ENCODE peak calls at places on chromosomes 6 and 20, in nine cellular contexts. F, H, R, L, N, U, B, W and X are unnamed samples.

GRCh38 chr20:64041040-64041780 is 5.2 kb downstream of the C20orf204 start:
- DNase-seq in U (no peak), H (no peak), F (no peak), W (no peak), B (no peak), R (no peak), N (no peak), L (no peak), X (no peak)

GRCh38 chr6:15242937-15243614 is 2.8 kb upstream of the JARID2 start:
- DNase-seq in F (no peak), U (no peak), W (no peak), H (no peak), R (no peak), N (no peak), B (no peak), L (no peak), X (no peak)

GRCh38 chr6:152952045-152952444 is 30.8 kb downstream of the FBXO5 start:
- DNase-seq in U (no peak), L (no peak), W (no peak), R (no peak), H (no peak), B (no peak), N (no peak), F (no peak), X (no peak)

GRCh38 chr6:24322924-24323323 is 34.9 kb downstream of the DCDC2 start:
- DNase-seq in N (no peak), F (no peak), B (no peak), R (no peak), U (no peak), L (no peak), W (no peak), H (no peak), X (no peak)

GRCh38 chr20:41524980-41525613 is 93.1 kb downstream of the CHD6 start:
- DNase-seq in L (peak), H (peak), U (peak), R (peak), F (no peak), B (peak), N (peak), W (no peak), X (no peak)

GRCh38 chr6:170269151-170269872 is 21.6 kb downstream of the DLL1 start:
- DNase-seq in L (no peak), R (no peak), B (peak), F (no peak), U (peak), H (no peak), W (no peak), N (no peak), X (no peak)

GRCh38 chr6:90160013-90160412 is 136.6 kb downstream of the BACH2 start:
- DNase-seq in B (no peak), N (no peak), H (no peak), L (no peak), R (no peak), W (no peak), U (no peak), F (no peak), X (peak)

GRCh38 chr6:74409447-74409846 is 713.4 kb downstream of the CD109 start:
- DNase-seq in L (no peak), N (no peak), R (no peak), F (no peak), U (no peak), B (no peak), H (no peak), W (peak), X (no peak)

GRCh38 chr6:2460216-2460734 is 214.9 kb upstream of the GMDS start:
- DNase-seq in H (no peak), L (no peak), W (no peak), F (no peak), N (no peak), R (no peak), U (no peak), B (no peak), X (no peak)

GRCh38 chr20:62389601-62390087 is 2.7 kb downstream of the RPS21 start:
- DNase-seq in N (no peak), U (no peak), H (no peak), F (no peak), R (no peak), L (no peak), B (no peak), W (no peak), X (no peak)

GRCh38 chr20:62387993-62388635 is 1.2 kb downstream of the RPS21 start:
- DNase-seq in H (no peak), F (no peak), R (no peak), N (no peak), B (no peak), W (no peak), L (no peak), U (no peak), X (no peak)

GRCh38 chr20:62387219-62387913 is 463 bp downstream of the RPS21 start:
- DNase-seq in H (no peak), U (no peak), N (no peak), W (no peak), R (no peak), F (no peak), B (no peak), L (no peak), X (no peak)

GRCh38 chr20:62388839-62389600 is 2.1 kb downstream of the RPS21 start:
- DNase-seq in L (no peak), B (no peak), R (no peak), F (no peak), N (no peak), W (no peak), H (no peak), U (no peak), X (no peak)

DNA sequence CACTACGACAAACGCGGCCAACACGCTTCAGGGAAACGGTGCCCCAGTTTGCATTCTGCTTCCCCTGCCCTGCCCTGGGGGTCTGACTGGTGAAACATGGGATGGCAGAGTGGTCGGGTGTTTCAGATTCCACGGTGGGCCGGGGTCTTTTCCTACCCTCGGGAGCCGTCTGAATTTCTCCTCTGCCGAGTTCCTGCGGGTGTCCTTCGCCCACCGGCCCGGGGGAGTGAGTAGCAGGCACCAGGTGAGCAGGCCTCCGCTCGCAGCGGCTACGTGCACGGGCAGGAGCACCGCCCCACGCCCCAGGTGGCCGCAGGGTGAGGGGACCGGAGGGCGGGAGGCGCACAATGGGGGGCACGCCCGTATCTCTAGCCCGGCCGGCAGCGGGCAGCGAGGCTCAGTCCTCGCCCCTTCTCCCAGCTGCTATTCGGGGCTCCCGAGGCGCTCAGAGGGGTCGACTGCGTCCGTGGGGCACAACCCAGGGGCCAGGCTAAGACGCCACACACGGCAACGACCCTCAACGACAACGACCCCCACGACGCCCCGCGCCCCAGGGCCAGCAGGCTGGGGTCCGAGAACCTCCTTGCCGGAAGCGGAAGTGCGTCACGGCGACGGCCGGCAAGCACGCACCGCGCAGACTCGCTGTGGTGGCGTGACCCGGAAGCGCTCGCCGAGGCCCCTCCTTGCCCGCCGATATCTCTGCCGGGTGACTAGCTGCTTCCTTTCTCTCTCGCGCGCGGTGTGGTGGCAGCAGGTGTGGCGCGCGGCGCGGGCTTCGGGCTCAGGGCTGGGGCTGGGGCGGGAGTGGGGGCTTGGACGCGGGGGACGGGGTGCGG is at the start of gene RPS21:
- DNase-seq in H (peak), B (peak), L (peak), U (peak), W (peak), R (peak), N (peak), F (peak), X (peak)
- TF ChIP-seq POLR2A in H (peak), B (peak), L (peak), U (no peak), W (peak), R (peak), N (peak), F (peak), X (peak)

DNA sequence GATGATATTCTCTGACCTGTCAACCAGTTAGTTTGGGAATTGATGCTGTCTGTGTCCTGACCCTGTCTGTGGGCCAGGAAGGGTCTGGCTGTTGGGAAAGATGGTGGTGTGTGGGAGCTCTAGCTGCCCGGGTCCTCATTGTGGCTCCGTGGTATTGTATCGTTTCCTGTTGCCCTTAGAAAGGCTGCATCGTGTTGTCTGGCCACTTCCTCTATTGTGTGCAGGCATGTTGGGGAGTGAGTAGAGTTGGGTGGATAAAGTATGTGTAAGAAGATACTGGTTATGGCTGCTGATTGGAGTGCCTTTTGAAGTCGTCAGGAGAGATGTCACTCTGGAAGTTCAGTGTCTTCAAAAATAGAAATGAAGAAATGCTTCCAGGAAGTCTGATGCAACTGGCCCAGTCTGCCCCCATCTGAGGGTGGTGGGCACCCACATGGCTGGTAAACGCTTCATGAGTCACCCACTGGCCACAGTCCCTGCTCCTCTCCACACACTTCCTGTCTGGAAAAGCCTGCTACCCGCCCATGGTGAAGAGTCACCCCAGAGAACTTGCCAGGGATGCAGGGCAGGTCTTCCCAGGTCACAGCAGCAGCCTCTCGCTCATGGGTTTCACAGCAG is 27.9 kb downstream of the PPARD start:
- DNase-seq in R (peak), N (peak), B (peak), W (peak), F (no peak), U (peak), H (peak), L (no peak), X (no peak)
- TF ChIP-seq POLR2A in R (no peak), N (no peak), B (no peak), W (no peak), F (no peak), U (no peak), H (no peak), L (no peak), X (no peak)

GRCh38 chr6:43268348-43268685 is 25.0 kb downstream of the TTBK1 start:
- DNase-seq in N (no peak), F (no peak), H (no peak), R (peak), W (no peak), B (peak), U (peak), L (no peak), X (no peak)
- TF ChIP-seq POLR2A in N (no peak), F (no peak), H (no peak), R (no peak), W (no peak), B (no peak), U (no peak), L (no peak), X (no peak)

DNA sequence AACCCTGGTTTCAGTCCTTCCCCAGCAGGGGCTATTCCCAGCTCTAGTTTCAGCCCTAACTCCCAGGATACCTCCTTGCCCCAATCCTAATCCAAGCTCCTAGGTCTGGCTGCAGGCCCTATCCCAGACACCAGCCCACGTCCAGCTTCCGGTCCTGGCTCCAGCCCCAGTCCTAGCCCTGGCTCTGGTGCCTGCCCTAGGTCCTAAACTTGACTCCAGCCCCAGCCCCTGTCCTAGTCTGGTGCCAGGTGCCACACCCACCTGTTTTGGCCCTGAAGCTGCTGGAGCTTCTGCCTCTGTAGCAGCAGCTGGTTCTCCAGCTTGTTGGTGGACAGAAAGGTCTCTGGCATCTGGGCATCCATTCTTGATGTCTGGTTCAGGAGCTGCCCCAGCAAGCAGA is 28.1 kb downstream of the ANGPT4 start:
- DNase-seq in N (no peak), R (no peak), H (no peak), W (no peak), U (no peak), B (no peak), F (no peak), L (no peak), X (no peak)
- TF ChIP-seq POLR2A in N (no peak), R (no peak), H (no peak), W (no peak), U (no peak), B (no peak), F (no peak), L (no peak), X (no peak)

DNA sequence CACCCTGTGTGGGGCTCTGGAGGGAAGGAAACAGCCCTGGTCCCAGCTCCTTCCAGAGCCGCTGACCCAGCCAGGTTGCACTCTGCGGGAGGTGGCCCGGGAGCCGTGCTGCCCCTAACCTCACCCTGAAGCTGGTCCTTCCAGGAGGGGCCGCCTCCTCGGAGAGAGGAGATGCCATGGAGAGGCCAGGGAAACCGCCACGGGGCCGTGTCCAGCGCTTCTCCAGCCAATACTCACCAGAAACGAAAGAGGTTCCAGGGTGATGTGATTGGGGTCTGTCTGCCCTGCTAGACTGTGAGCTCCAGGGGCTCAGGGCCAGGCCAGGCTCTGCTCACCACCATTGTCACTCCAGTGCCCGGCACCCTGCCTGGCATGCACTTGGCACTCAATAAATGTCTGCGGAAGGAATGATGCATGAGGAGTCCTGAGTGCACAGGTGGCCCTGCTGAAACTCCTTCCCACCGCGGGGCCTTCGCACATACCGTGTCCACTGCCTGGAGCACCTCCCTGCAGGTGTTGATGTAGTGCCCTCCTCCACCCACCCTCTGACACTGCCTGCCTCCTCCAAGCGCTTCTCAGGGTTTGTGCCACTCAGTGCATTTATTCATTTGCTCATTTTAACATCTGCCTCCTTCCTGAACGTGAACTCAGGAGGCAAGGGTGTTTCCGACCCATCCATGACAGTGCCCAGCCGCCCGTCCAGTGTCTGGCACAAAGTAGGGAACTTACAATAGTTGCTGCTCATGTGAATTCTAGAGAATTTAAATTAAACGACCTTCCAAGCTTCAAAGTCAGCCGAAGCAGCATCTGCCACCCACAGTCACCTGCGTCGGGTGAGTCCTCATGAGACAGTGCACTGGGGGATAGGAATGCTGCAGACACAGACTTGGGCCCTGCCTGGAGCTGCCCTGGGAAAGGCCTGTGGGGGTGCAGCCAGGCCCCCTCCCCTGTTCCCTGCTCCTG is 30.3 kb downstream of the RBM38 start:
- DNase-seq in U (no peak), H (no peak), F (no peak), B (no peak), L (no peak), N (no peak), R (no peak), W (no peak), X (no peak)
- TF ChIP-seq POLR2A in U (no peak), H (no peak), F (no peak), B (no peak), L (no peak), N (no peak), R (no peak), W (no peak), X (no peak)

DNA sequence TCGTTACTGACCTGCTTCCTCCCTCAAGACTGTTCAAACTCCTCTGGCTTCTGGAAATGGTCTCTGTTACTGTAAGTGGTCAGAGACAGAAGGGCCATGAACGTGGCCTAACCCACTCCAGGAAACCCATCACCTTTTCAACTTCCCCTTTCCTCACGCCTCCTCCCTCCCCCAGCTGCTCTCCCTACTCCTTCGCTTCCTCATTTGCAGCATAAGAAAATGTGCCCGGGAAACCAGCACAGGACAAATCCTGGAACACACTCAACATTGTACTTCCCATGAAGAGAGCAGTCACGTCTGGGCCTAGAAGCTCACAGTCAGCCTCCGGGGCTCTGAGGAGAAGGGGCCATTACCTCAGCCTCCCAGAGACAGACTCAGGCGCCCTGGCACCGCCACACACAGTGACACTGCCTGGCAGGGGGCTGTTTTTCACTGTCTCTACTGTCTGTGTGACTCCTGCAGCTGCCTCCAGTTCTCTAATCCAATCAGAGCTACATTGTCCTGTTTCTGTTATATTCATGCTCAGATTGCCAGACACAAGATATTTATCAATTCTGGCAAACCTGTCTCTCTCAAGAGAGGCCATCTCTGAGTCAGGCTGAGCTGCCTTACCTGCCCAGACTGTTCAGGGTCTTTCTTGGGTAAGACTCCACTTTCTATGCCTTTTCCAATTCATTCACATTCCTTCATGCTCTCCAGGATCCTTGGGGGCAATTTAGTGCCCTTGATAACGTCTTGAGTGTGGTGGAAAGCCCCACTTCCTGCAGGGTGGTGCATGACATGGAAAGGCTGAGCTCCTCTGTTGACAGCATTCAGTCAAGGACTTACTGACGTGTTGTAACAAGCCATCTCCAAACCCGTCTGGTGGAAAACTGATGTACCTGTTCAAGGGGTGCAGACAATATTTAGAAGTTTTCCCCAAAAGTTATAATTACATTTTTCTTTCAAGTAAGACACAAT is 242.2 kb downstream of the HIVEP2 start:
- DNase-seq in F (no peak), R (peak), W (no peak), U (peak), N (no peak), H (peak), B (peak), L (no peak), X (no peak)
- TF ChIP-seq POLR2A in F (no peak), R (no peak), W (no peak), U (no peak), N (no peak), H (no peak), B (no peak), L (no peak), X (no peak)

GRCh38 chr20:2118783-2119182 is 17.2 kb downstream of the STK35 start:
- DNase-seq in H (no peak), R (no peak), W (no peak), L (no peak), N (no peak), U (no peak), F (peak), B (no peak), X (peak)
- TF ChIP-seq POLR2A in H (no peak), R (no peak), W (no peak), L (no peak), N (no peak), U (no peak), F (no peak), B (no peak), X (no peak)

DNA sequence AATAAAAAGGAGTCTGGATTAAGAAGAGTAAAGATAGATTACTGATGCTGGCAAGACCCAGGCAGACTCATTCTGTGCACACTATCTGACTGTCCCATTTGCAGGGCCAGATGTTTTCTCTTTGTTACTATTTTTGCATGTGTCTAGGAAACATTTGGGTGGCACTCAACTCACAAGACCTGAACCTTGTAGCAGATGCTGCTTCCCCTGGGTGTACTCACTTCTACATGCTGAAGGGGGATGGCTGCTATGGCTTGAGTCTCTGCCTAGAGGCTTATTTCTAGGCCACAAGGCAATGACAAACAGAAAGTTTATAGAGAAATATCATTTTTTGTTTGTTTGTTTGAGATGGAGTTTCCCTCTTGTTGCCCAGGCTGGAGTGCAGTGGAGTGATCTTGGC is 351.4 kb downstream of the FOXA2 start:
- DNase-seq in W (no peak), F (no peak), U (no peak), N (no peak), R (no peak), L (no peak), B (no peak), H (no peak), X (no peak)
- TF ChIP-seq POLR2A in W (no peak), F (no peak), U (no peak), N (no peak), R (no peak), L (no peak), B (no peak), H (no peak), X (no peak)